ENCODE peak calls at places on chromosomes 4 and X, in six cellular contexts. D is ovary, B is kidney, L is body of pancreas, U is colonic mucosa, R is IMR-90. F is an unnamed sample.

GRCh38 chr4:15547392-15547791 is 77.7 kb downstream of the CC2D2A start:
- DNase-seq in D (no peak), B (no peak), L (no peak), U (no peak), R (no peak), F (no peak)

GRCh38 chr4:52369649-52370048 is 289.5 kb downstream of the USP46 start:
- DNase-seq in D (no peak), B (no peak), L (no peak), U (no peak), R (no peak), F (peak)

GRCh38 chr4:84718699-84719098 is 135.8 kb downstream of the CDS1 start:
- DNase-seq in D (no peak), B (no peak), L (no peak), U (no peak), R (no peak), F (no peak)

GRCh38 chr4:89657931-89658700 is 178.8 kb downstream of the SNCA start:
- DNase-seq in D (no peak), B (no peak), L (no peak), U (no peak), R (peak), F (peak)

GRCh38 chr4:108170729-108171540 is 2.2 kb upstream of the LEF1 start:
- DNase-seq in D (no peak), B (no peak), L (no peak), U (no peak), R (no peak), F (no peak)

GRCh38 chrX:39096599-39096998 is 295.3 kb downstream of the MID1IP1 start:
- DNase-seq in D (no peak), B (no peak), L (no peak), U (no peak), R (no peak), F (no peak)

GRCh38 chr4:7533267-7533666 is 98.5 kb upstream of the PSAPL1 start:
- DNase-seq in D (no peak), B (no peak), L (no peak), U (no peak), R (no peak), F (no peak)

GRCh38 chr4:100591156-100591876 is 73.5 kb upstream of the EMCN start:
- DNase-seq in D (peak), B (no peak), L (peak), U (no peak), R (no peak), F (no peak)

GRCh38 chrX:9835585-9836210 is 49.5 kb downstream of the SHROOM2 start:
- DNase-seq in D (no peak), B (no peak), L (no peak), U (no peak), R (no peak), F (no peak)

DNA sequence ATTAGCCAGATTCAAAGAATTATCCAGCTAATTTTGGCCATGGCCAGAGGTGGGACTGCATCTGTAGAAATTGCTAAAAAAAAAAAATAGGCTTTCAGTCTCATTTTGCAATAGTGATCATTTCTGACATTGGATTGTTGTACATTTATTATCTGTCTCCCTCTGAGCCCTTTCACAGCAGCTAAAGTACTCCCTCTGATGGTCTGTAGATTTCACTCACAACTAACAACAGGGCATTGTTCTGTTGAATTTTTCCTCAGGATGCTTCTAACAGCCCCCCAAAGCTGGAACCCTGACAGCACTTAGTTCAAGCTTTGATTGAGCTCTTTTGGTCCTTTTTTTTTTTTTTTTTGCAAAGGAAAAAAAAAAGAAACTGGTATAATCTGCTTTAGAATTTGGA is 406.6 kb downstream of the SMARCA1 start:
- DNase-seq in D (no peak), B (no peak), L (no peak), U (no peak), R (no peak), F (no peak)
- H3K4me3 ChIP-seq in D (no peak), B (no peak), L (no peak), U (no peak), R (no peak), F (no peak)

GRCh38 chr4:314296-314903 is 9.1 kb upstream of the ZNF732 start:
- DNase-seq in D (no peak), B (no peak), L (no peak), U (no peak), R (no peak), F (no peak)
- TF ChIP-seq CTCF in D (no peak), B (no peak), L (no peak), U (no peak), R (no peak), F (no peak)

GRCh38 chrX:115360220-115360781 is 70.8 kb downstream of the LUZP4 start:
- DNase-seq in D (no peak), B (no peak), L (no peak), U (no peak), R (no peak), F (no peak)
- H3K4me3 ChIP-seq in D (no peak), B (no peak), L (no peak), U (no peak), R (no peak), F (no peak)

GRCh38 chrX:24145340-24146186 is 4.0 kb upstream of the ZFX start:
- DNase-seq in D (no peak), B (no peak), L (no peak), U (no peak), R (peak), F (peak)
- TF ChIP-seq CTCF in D (no peak), B (no peak), L (no peak), U (no peak), R (no peak), F (no peak)

F was measured in bronchial epithelial cell.